ENCODE peak calls at places on chromosomes 7 and 10, in six cellular contexts. R, F, D, V, L and J are unnamed samples.

GRCh38 chr10:35959103-35959740 is 317.1 kb upstream of the FZD8 start:
- DNase-seq in R (no peak), F (no peak), D (no peak), V (no peak), L (no peak), J (no peak)

GRCh38 chr7:123393623-123394022 is 140.8 kb downstream of the IQUB start:
- DNase-seq in R (no peak), F (no peak), D (no peak), V (no peak), L (no peak), J (no peak)

GRCh38 chr7:22660732-22661131 is 66.3 kb upstream of the IL6 start:
- DNase-seq in R (no peak), F (no peak), D (peak; percentile 37), V (no peak), L (peak; percentile 4), J (no peak)

GRCh38 chr7:114922151-114922651 is 307 bp downstream of the MDFIC start:
- DNase-seq in R (no peak), F (no peak), D (no peak), V (peak; percentile 63), L (no peak), J (peak; percentile 47)

GRCh38 chr7:115825736-115826135 is 204.8 kb downstream of the TFEC start:
- DNase-seq in R (no peak), F (no peak), D (no peak), V (no peak), L (no peak), J (no peak)

GRCh38 chr10:32147730-32148129 is 91.5 kb upstream of the KIF5B start:
- DNase-seq in R (no peak), F (no peak), D (no peak), V (no peak), L (no peak), J (no peak)

GRCh38 chr10:87626422-87626892 is 33.2 kb upstream of the PAPSS2 start:
- DNase-seq in R (no peak), F (no peak), D (no peak), V (no peak), L (no peak), J (no peak)

GRCh38 chr10:112712536-112712935 is 237.5 kb upstream of the TCF7L2 start:
- DNase-seq in R (no peak), F (no peak), D (no peak), V (no peak), L (no peak), J (no peak)

GRCh38 chr10:14491814-14492213 is 161.1 kb upstream of the FRMD4A start:
- DNase-seq in R (no peak), F (no peak), D (no peak), V (no peak), L (no peak), J (no peak)

GRCh38 chr10:77548157-77548556 is 89.5 kb downstream of the KCNMA1 start:
- DNase-seq in R (no peak), F (no peak), D (no peak), V (no peak), L (no peak), J (peak; percentile 26)

GRCh38 chr7:124907490-124907889 is 22.1 kb downstream of the POT1 start:
- DNase-seq in R (no peak), F (no peak), D (no peak), V (no peak), L (no peak), J (no peak)

GRCh38 chr10:79244841-79245504 is 102.3 kb upstream of the PPIF start:
- DNase-seq in R (no peak), F (peak; percentile 82), D (no peak), V (no peak), L (no peak), J (no peak)

GRCh38 chr10:21488246-21488953 is 37.1 kb downstream of the SKIDA1 start:
- DNase-seq in R (no peak), F (no peak), D (no peak), V (no peak), L (no peak), J (no peak)

GRCh38 chr7:134469622-134470021 is 10.7 kb upstream of the AKR1B1 start:
- DNase-seq in R (no peak), F (no peak), D (no peak), V (no peak), L (peak; percentile 16), J (no peak)

GRCh38 chr7:148872198-148872597 is 11.9 kb downstream of the EZH2 start:
- DNase-seq in R (no peak), F (no peak), D (no peak), V (no peak), L (no peak), J (no peak)

GRCh38 chr10:25232229-25232628 is 57.4 kb downstream of the GPR158 start:
- DNase-seq in R (no peak), F (no peak), D (no peak), V (no peak), L (no peak), J (no peak)
- TF ChIP-seq JUND in R (no peak), F (no peak), D (no peak), V (no peak), L (no peak), J (no peak)

GRCh38 chr10:92156874-92157273 is 134.0 kb downstream of the CPEB3 start:
- DNase-seq in R (no peak), F (no peak), D (no peak), V (no peak), L (no peak), J (peak; percentile 55)

GRCh38 chr10:92162541-92162940 is 128.3 kb downstream of the CPEB3 start:
- DNase-seq in R (no peak), F (no peak), D (no peak), V (no peak), L (no peak), J (no peak)

GRCh38 chr10:92157374-92157773 is 133.5 kb downstream of the CPEB3 start:
- DNase-seq in R (no peak), F (no peak), D (no peak), V (no peak), L (no peak), J (no peak)
- TF ChIP-seq JUND in R (no peak), F (no peak), D (no peak), V (no peak), L (no peak), J (no peak)

GRCh38 chr10:102869290-102870198 is at the start of gene AS3MT:
- DNase-seq in R (no peak), F (no peak), D (no peak), V (peak; percentile 92), L (peak; percentile 38), J (peak; percentile 48)
- TF ChIP-seq JUND in R (no peak), F (no peak), D (no peak), V (no peak), L (no peak), J (no peak)

DNA sequence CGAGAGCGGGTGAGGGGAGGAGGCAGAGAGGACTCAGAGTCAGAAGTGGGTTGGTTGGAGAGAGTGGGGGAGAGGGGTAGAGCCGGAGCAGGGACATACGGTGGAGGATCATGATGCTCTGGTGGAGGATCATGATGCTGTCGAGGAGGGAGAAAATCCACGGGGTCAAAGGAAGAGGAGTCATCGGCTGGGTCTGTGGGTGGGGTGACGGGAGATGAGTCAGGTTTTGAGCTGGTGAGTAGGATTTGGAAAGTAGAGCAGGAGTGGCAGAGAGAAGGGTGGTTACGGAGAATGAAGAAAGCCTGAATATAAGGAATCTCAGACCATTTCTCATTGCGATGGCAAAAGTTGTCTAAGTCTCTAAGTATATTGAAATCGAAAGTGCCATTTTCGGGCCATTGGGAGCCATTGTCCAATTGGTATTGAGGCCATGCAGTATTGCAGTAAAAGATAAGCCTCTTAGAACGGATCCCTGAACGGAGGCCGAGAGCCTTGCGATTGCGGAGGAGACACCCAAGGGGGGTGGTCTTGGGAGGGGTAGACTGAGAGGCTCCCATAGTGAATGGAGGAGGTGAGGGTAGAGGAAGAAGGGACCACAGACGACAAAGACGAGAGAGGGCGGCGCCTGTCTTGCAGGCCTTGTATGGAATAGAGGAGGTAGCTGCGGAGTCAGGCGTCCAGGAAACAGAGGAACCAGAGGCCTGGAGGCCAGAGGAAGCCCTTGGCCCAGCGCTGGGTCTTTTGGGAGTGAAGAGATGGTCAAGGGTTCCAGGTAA is 23.8 kb downstream of the SCIN start:
- DNase-seq in R (no peak), F (no peak), D (no peak), V (no peak), L (no peak), J (no peak)
- TF ChIP-seq JUND in R (no peak), F (no peak), D (no peak), V (no peak), L (no peak), J (no peak)

GRCh38 chr7:868189-868486 is 8.2 kb upstream of the GET4 start:
- DNase-seq in R (no peak), F (no peak), D (no peak), V (peak; percentile 84), L (no peak), J (no peak)

GRCh38 chr7:867406-868188 is 8.8 kb upstream of the GET4 start:
- DNase-seq in R (no peak), F (no peak), D (no peak), V (no peak), L (no peak), J (peak; percentile 86)

GRCh38 chr7:869348-869747 is 7.0 kb upstream of the GET4 start:
- DNase-seq in R (no peak), F (no peak), D (no peak), V (no peak), L (no peak), J (no peak)

GRCh38 chr7:865921-866320 is 10.4 kb upstream of the GET4 start:
- DNase-seq in R (no peak), F (no peak), D (no peak), V (no peak), L (no peak), J (no peak)

DNA sequence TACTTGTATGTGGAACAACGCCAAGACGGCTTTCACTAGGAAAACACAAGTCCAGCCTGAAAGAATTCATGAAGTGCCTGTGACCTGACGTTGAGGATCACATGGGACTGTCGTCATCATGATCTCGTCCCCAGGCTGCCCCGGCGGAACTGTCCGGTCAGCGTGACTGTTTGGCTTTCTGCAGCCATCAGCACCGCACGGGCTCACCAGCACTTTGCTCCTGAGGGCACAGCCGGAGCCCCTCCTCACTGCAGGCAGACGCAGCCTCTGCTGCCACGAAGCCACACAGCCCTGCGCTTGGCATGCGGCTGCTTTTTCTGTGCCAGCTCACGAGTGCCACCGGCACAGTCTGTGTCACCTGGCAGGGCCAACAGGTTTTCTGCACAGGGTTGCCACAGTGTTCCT is 9.4 kb upstream of the GET4 start:
- DNase-seq in R (no peak), F (no peak), D (no peak), V (no peak), L (no peak), J (no peak)
- TF ChIP-seq JUND in R (no peak), F (no peak), D (no peak), V (no peak), L (no peak), J (no peak)

DNA sequence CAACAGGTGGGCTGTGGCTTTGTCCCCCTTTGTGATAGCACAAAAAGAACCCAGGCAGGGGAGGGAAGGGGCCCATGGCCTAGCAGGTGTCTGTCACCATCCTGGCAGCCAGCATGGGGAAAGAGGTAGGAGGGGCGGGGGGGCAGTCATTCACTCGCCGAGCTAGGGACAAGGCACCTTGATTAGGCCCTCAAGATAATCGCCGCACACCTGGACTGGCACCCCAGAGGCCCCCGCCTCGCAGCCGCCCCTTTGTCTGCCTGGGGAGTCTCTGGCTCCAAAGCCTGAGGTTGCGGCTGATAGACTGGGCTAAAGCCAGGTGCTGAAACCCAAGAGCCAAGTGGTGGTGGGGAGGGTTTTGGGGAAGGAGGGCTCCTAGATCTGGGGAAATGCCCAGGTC is 151.2 kb upstream of the PCBD1 start:
- DNase-seq in R (no peak), F (no peak), D (no peak), V (no peak), L (no peak), J (no peak)
- TF ChIP-seq JUND in R (no peak), F (no peak), D (no peak), V (no peak), L (no peak), J (no peak)

GRCh38 chr10:3045471-3046209 is 21.7 kb upstream of the PFKP start:
- DNase-seq in R (no peak), F (no peak), D (peak; percentile 84), V (peak; percentile 67), L (peak; percentile 27), J (peak; percentile 27)
- TF ChIP-seq JUND in R (peak; percentile 59), F (no peak), D (peak; percentile 75), V (peak; percentile 63), L (no peak), J (no peak)